ENCODE peak calls at places on chromosomes 16 and 17, in eight cellular contexts. Z, S, G, U, C, T, P and J are unnamed samples.

GRCh38 chr17:348012-348411 is 4.6 kb downstream of the RPH3AL start:
- DNase-seq in S (no peak), U (no peak), C (no peak), Z (no peak), P (no peak), T (no peak), G (no peak), J (no peak)

GRCh38 chr17:50693041-50693682 is 14.6 kb downstream of the ANKRD40 start:
- DNase-seq in C (no peak), U (no peak), S (no peak), P (no peak), T (peak; percentile 33), G (no peak), Z (no peak), J (no peak)

GRCh38 chr17:78899361-78900260 is 3.4 kb downstream of the CEP295NL start:
- DNase-seq in U (no peak), S (no peak), T (no peak), G (peak; percentile 68), Z (no peak), P (no peak), C (no peak), J (no peak)

GRCh38 chr16:80968386-80969113 is 38.1 kb downstream of the CMC2 start:
- DNase-seq in C (peak; percentile 49), P (no peak), G (no peak), U (no peak), Z (peak; percentile 62), S (no peak), T (peak; percentile 40), J (no peak)

GRCh38 chr16:13171313-13171712 is 269.9 kb downstream of the SHISA9 start:
- DNase-seq in U (no peak), G (no peak), Z (no peak), T (no peak), S (no peak), P (no peak), C (no peak), J (no peak)

GRCh38 chr16:80932725-80933124 is 74.0 kb downstream of the CMC2 start:
- DNase-seq in C (peak; percentile 99), Z (peak; percentile 96), G (peak; percentile 39), T (peak; percentile 99), P (no peak), U (peak; percentile 99), S (no peak), J (no peak)

GRCh38 chr17:64388961-64389565 is 1.6 kb downstream of the PECAM1 start:
- DNase-seq in C (peak; percentile 58), S (no peak), P (no peak), U (no peak), G (no peak), Z (no peak), T (no peak), J (peak; percentile 53)

GRCh38 chr17:81685108-81685507 is 1.3 kb downstream of the HGS start:
- DNase-seq in T (peak; percentile 96), G (no peak), P (peak; percentile 73), C (peak; percentile 17), S (no peak), Z (peak; percentile 73), U (no peak), J (no peak)

GRCh38 chr17:42818379-42818778 is 5.7 kb downstream of the BECN1 start:
- DNase-seq in U (no peak), C (no peak), P (no peak), S (no peak), G (no peak), Z (no peak), T (peak; percentile 37), J (no peak)

GRCh38 chr16:54140057-54140787 is 146.4 kb downstream of the IRX3 start:
- DNase-seq in Z (peak; percentile 63), C (no peak), U (no peak), S (no peak), T (peak; percentile 31), P (no peak), G (no peak), J (no peak)

GRCh38 chr17:6064855-6065254 is 5.3 kb upstream of the WSCD1 start:
- DNase-seq in G (no peak), S (no peak), P (no peak), U (no peak), C (no peak), T (no peak), Z (no peak), J (no peak)

GRCh38 chr16:19884611-19885455 is at the start of gene GPRC5B:
- DNase-seq in G (no peak), T (peak; percentile 58), Z (no peak), S (peak; percentile 37), U (peak; percentile 41), C (peak; percentile 53), P (peak; percentile 34), J (no peak)

GRCh38 chr16:71537643-71538042 is 11.4 kb downstream of the CHST4 start:
- DNase-seq in T (peak; percentile 58), P (peak; percentile 58), Z (peak; percentile 38), U (peak; percentile 11), S (no peak), C (peak; percentile 33), G (no peak), J (no peak)

GRCh38 chr17:79457376-79457775 is 153.5 kb downstream of the RBFOX3 start:
- DNase-seq in Z (no peak), P (no peak), U (no peak), T (no peak), G (no peak), S (no peak), C (no peak), J (no peak)

GRCh38 chr17:29107933-29108805 is 65.2 kb downstream of the PIPOX start:
- DNase-seq in C (no peak), S (no peak), U (peak; percentile 11), T (peak; percentile 47), P (no peak), G (peak; percentile 65), Z (no peak), J (no peak)

GRCh38 chr16:5504028-5504758 is 406.6 kb upstream of the EEF2KMT start:
- DNase-seq in P (no peak), U (no peak), Z (peak; percentile 0), S (no peak), T (no peak), C (no peak), G (no peak), J (no peak)

GRCh38 chr17:16068323-16068722 is 68.7 kb downstream of the TTC19 start:
- DNase-seq in G (no peak), T (no peak), P (no peak), S (no peak), Z (no peak), C (no peak), U (no peak), J (no peak)

GRCh38 chr17:77363821-77364361 is 223.1 kb downstream of the SEC14L1 start:
- DNase-seq in Z (no peak), C (peak; percentile 34), T (peak; percentile 60), U (no peak), S (no peak), P (peak; percentile 60), G (peak; percentile 37), J (no peak)

GRCh38 chr16:80996688-80997138 is 10.0 kb downstream of the CMC2 start:
- DNase-seq in S (no peak), Z (no peak), C (peak; percentile 29), T (no peak), P (no peak), U (no peak), G (no peak), J (no peak)

GRCh38 chr17:14016858-14017257 is 52.4 kb upstream of the COX10 start:
- DNase-seq in U (no peak), Z (no peak), C (no peak), G (no peak), T (no peak), P (no peak), S (no peak), J (no peak)

GRCh38 chr17:67244621-67245072 is 349 bp downstream of the HELZ start:
- DNase-seq in T (no peak), S (no peak), Z (no peak), G (peak; percentile 37), U (no peak), P (no peak), C (no peak), J (peak; percentile 75)

GRCh38 chr16:81625544-81626152 is 153.4 kb upstream of the PLCG2 start:
- DNase-seq in U (no peak), T (peak; percentile 83), S (no peak), Z (no peak), P (peak; percentile 54), G (peak; percentile 68), C (peak; percentile 96), J (no peak)

GRCh38 chr17:53336281-53336680 is 486.4 kb upstream of the KIF2B start:
- DNase-seq in U (no peak), P (no peak), Z (peak; percentile 12), C (no peak), T (peak; percentile 63), S (no peak), G (no peak), J (no peak)

GRCh38 chr17:58092101-58092796 is 9.0 kb downstream of the DYNLL2 start:
- DNase-seq in G (no peak), C (no peak), P (no peak), T (no peak), S (no peak), U (no peak), Z (no peak), J (no peak)

GRCh38 chr16:10787304-10787703 is 31.3 kb downstream of the TVP23A start:
- DNase-seq in U (no peak), S (no peak), C (no peak), P (no peak), T (no peak), G (no peak), Z (no peak), J (no peak)

GRCh38 chr16:2151188-2152091 is 3.0 kb downstream of the RAB26 start:
- DNase-seq in C (no peak), P (no peak), U (no peak), S (no peak), T (peak; percentile 53), G (no peak), Z (no peak), J (no peak)

GRCh38 chr17:8315740-8316217 is 5.7 kb downstream of the ARHGEF15 start:
- DNase-seq in P (no peak), U (no peak), C (no peak), S (no peak), Z (no peak), G (no peak), T (no peak), J (no peak)

GRCh38 chr17:40485851-40486512 is 15.4 kb downstream of the TNS4 start:
- DNase-seq in S (no peak), U (no peak), G (no peak), P (peak; percentile 76), C (no peak), Z (peak; percentile 99), T (peak; percentile 99), J (no peak)

GRCh38 chr16:67563708-67564468 is 1.6 kb downstream of the CTCF start:
- DNase-seq in U (no peak), C (peak; percentile 60), T (peak; percentile 68), S (no peak), P (peak; percentile 57), Z (peak; percentile 35), G (peak; percentile 60), J (no peak)

GRCh38 chr17:7552621-7553051 is 3.8 kb downstream of the TNFSF12 start:
- DNase-seq in P (peak; percentile 62), T (no peak), S (no peak), U (no peak), Z (no peak), G (peak; percentile 47), C (no peak), J (no peak)

GRCh38 chr17:39699818-39700147 is at the start of gene ERBB2:
- DNase-seq in C (peak; percentile 57), Z (peak; percentile 68), P (no peak), S (no peak), G (peak; percentile 79), U (no peak), T (peak; percentile 79), J (no peak)

GRCh38 chr16:88631384-88631783 is 7.0 kb upstream of the IL17C start:
- DNase-seq in P (no peak), G (no peak), S (no peak), Z (no peak), C (no peak), U (no peak), T (no peak), J (no peak)

GRCh38 chr17:1271441-1271840 is 1.2 kb downstream of the BHLHA9 start:
- DNase-seq in G (no peak), P (no peak), Z (no peak), S (no peak), C (no peak), T (no peak), U (no peak), J (no peak)

GRCh38 chr16:66845791-66846221 is 1.6 kb downstream of the CA7 start:
- DNase-seq in C (no peak), Z (no peak), U (no peak), T (no peak), S (no peak), G (no peak), P (no peak), J (peak; percentile 78)